ENCODE peak calls at places on chromosomes 3 and 15, in nine cellular contexts. C is dorsolateral prefrontal cortex, O is lower lobe of right lung, Q is GM12865, D is left ventricle myocardium inferior, V is glutamatergic neuron, X is heart right ventricle, G is A549, N is psoas muscle. E is an unnamed sample.

GRCh38 chr3:100766069-100766468 is 56.8 kb downstream of the TFG start:
- DNase-seq in C (no peak), Q (no peak), D (no peak), X (no peak), N (no peak), G (no peak), V (no peak), O (no peak), E (no peak)

GRCh38 chr3:77648214-77648613 is 608.3 kb downstream of the ROBO2 start:
- DNase-seq in Q (no peak), D (no peak), C (no peak), O (no peak), N (no peak), V (no peak), G (no peak), X (no peak), E (no peak)

GRCh38 chr15:89057506-89058133 is 30.6 kb upstream of the ABHD2 start:
- DNase-seq in D (peak), C (peak), O (peak), G (peak), X (peak), V (peak), Q (peak), N (peak), E (peak)

GRCh38 chr3:12993022-12993622 is 80.1 kb downstream of the IQSEC1 start:
- DNase-seq in Q (no peak), X (peak), V (no peak), G (no peak), O (no peak), D (peak), N (no peak), C (no peak), E (no peak)

GRCh38 chr3:176988795-176989194 is 208.5 kb downstream of the TBL1XR1 start:
- DNase-seq in O (no peak), D (no peak), X (no peak), C (no peak), Q (no peak), N (no peak), V (no peak), G (no peak), E (no peak)

GRCh38 chr15:25783607-25784131 is 79.5 kb downstream of the ATP10A start:
- DNase-seq in O (no peak), D (no peak), N (no peak), G (peak), X (no peak), V (peak), C (no peak), Q (no peak), E (no peak)

GRCh38 chr3:69972672-69973071 is 26.9 kb upstream of the SAMMSON start:
- DNase-seq in O (no peak), N (no peak), V (no peak), X (no peak), G (no peak), D (no peak), Q (no peak), C (no peak), E (no peak)

GRCh38 chr3:184343200-184343876 is 5.9 kb downstream of the FAM131A start:
- DNase-seq in O (no peak), N (no peak), X (no peak), V (no peak), D (no peak), Q (no peak), C (no peak), G (no peak), E (no peak)

GRCh38 chr3:156605686-156606605 is 51.0 kb upstream of the SSR3 start:
- DNase-seq in D (peak), X (peak), O (peak), N (peak), C (peak), Q (no peak), G (no peak), V (peak), E (peak)

GRCh38 chr3:134251731-134252391 is 1.2 kb upstream of the RYK start:
- DNase-seq in D (peak), N (no peak), V (peak), Q (no peak), X (peak), O (no peak), C (no peak), G (peak), E (no peak)

GRCh38 chr3:138062626-138063025 is 52.7 kb downstream of the CLDN18 start:
- DNase-seq in X (no peak), D (no peak), V (no peak), O (no peak), C (no peak), N (no peak), G (no peak), Q (no peak), E (no peak)

DNA sequence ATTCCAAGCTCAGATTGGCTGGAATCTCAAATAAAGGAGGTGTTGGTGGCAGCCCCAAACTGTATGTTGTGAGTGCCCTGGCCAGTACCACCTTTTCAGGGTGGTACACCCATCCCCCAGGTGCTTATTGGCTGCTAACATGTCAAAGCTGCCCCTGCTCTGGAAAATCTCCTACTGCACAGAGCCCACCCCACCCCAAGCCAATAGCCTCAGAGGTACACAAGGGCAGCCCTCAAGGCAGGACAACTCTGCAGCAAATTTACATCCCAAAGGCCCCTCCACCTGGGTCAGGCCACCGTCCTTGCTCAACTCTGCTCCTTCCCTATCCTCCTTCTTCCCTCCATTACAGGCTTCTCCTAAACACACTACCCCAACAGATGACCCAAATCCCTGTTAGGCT is 37.1 kb upstream of the LYZL4 start:
- DNase-seq in O (no peak), X (no peak), C (no peak), N (no peak), D (no peak), G (no peak), Q (no peak), V (no peak), E (no peak)
- TF ChIP-seq CTCF in O (no peak), X (no peak), C (no peak), N (no peak), D (no peak), G (no peak), Q (no peak), V (no peak), E (no peak)

GRCh38 chr3:31705726-31706125 is 173.0 kb downstream of the STT3B start:
- DNase-seq in N (no peak), Q (no peak), V (no peak), C (no peak), G (no peak), O (no peak), D (no peak), X (no peak), E (no peak)
- TF ChIP-seq CTCF in N (no peak), Q (no peak), V (no peak), C (no peak), G (no peak), O (no peak), D (no peak), X (no peak), E (no peak)

GRCh38 chr3:25661694-25662455 is 2.8 kb downstream of the TOP2B start:
- DNase-seq in N (no peak), V (no peak), G (no peak), O (no peak), C (no peak), X (no peak), Q (no peak), D (no peak), E (no peak)
- TF ChIP-seq CTCF in N (no peak), V (no peak), G (peak), O (no peak), C (no peak), X (peak), Q (no peak), D (no peak), E (peak)

GRCh38 chr3:99626415-99626788 is 12.0 kb upstream of the COL8A1 start:
- DNase-seq in G (no peak), C (no peak), Q (peak), X (no peak), D (no peak), O (no peak), N (no peak), V (no peak), E (no peak)

GRCh38 chr3:99625643-99626414 is 12.6 kb upstream of the COL8A1 start:
- DNase-seq in O (no peak), V (no peak), X (no peak), N (no peak), D (no peak), Q (no peak), C (no peak), G (no peak), E (no peak)

GRCh38 chr3:99625237-99625622 is 13.2 kb upstream of the COL8A1 start:
- DNase-seq in Q (peak), V (no peak), C (no peak), D (no peak), X (no peak), N (no peak), O (no peak), G (no peak), E (no peak)

GRCh38 chr3:99624536-99625236 is 13.7 kb upstream of the COL8A1 start:
- DNase-seq in V (no peak), Q (peak), D (no peak), N (no peak), C (no peak), G (no peak), O (no peak), X (no peak), E (no peak)

DNA sequence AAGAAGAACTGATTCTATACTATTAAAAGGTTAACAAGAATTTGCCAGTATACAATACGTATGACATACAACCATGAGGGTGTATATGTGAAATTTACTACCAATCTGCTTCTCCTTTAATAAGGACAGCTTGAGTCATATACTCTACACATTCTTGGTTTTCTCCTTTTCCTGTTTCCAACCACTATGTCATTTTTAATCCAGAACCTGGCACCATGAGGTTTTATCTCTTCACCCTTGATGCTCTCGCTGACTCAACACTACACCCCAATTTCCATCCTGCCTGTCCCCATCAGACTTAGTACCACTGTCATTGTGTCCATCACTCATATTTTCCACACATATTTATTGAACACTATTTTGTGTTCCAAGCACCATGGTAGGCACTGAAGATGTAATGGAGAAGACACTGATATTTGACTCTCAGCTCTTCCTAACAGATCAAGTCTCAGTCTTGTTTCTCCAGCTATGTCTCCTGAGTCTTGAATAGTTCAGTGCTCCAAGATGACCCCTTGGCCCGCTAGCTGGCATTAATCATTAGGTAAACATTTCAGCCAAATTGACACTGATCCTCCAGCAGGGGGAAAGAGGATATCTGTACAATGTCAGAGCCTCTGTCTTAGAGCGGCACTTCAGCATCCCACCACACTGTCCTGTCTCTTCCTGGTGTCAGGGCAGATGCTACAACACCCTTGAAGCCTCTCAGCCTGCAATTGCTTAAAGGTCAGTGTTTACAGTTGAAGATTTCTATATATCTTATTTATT is 11.2 kb upstream of the COL8A1 start:
- DNase-seq in V (no peak), D (no peak), O (no peak), X (no peak), G (peak), C (no peak), N (no peak), Q (peak), E (no peak)
- TF ChIP-seq CTCF in V (peak), D (no peak), O (no peak), X (no peak), G (no peak), C (no peak), N (no peak), Q (no peak), E (no peak)

DNA sequence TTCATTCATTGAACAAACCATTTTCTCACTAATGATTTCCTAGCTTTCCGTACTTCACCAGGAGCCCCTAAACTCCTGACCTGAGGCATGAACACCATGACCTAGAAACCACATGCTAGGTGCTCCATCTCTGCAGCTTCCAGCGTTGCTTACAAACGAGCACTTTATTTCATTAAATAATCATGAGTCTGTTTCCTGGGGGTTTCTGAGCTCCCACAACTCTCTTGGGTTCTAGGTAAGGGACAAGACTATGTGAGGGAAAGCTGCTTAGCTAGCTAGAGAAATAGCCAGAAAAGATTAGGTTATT is 1.3 kb downstream of the MAP2K1 start:
- DNase-seq in C (no peak), O (no peak), X (no peak), D (no peak), N (no peak), G (no peak), V (no peak), Q (no peak), E (no peak)
- TF ChIP-seq CTCF in C (no peak), O (no peak), X (no peak), D (no peak), N (no peak), G (no peak), V (no peak), Q (no peak), E (no peak)

DNA sequence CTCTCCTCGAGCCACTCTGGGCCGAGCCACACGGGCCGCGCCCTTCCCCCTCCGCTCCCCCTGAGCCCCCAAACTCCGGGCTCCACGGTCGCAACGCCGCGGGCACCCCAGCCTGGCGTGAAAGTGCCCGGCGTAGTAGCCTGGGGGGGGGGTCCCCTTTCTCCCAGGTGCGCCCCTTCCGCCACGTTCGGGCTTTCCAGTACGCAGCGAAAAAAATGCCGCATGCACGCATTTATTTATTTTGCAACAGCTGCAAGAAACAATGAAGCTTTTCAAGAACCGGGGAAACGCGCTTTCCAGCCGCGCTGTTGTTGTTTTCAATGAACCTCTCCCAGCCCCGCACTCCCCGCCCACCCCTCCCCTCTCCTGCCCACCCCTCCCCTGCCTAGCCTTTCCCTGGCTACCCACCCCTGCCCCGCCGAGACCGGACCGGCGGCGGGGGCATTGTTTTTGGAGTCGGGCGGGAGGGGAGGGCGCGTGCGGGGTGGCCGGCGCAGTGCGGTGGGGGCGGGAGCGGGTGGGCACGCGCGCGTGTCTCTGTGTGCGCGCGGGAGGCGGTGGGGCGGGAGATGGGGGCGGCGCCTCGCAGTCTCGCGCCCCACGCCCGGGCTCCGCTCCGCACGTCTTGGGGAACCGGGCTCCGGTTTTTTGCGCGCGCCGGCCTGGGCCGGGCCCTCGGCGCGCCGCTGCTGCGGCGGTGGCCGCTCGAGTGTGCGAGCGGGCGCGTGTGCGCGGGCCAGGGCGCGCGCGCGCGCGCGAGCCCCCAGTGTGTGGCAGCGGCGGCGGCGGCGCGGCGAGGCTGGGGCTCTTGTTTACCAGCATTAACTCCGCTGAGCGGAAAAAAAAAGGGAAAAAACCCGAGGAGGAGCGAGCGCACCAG is at the start of gene IGF1R:
- DNase-seq in X (peak), D (peak), V (peak), N (peak), C (peak), G (peak), Q (peak), O (peak), E (peak)
- TF ChIP-seq CTCF in X (peak), D (peak), V (peak), N (no peak), C (peak), G (peak), Q (no peak), O (no peak), E (no peak)

DNA sequence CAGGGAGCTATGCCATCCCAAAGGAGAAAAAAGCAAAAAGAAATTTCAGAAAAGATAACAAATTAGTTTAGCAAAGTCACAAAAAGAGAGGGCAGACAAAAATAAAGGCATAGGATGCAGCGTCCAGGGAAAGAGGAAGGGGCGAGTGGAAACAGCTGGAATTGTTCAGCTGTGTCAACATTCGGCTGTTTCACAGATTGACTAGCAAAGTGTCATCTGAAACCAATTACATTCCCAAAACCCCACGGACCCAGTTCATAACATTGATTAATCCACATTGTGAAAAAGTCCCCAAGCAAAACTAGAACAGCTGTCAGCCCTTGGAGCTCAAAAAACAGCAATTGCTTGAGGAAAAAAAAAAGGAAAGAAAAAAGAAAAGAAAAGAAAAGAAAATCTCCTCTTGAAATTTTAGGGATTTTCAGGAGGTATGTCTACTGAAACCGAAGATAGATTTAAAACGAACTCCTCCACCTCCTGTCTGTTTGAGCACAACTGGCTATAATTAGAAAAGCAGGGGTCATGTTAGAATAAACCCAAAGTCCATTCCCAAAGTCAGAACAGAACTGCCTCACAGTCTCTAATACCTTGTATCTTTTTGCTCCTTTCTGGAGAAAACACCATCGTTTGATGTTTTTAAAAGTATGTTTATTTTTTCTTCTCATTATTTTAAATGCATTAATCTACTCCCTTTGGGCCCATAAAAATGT is 159.6 kb downstream of the RORA start:
- DNase-seq in X (peak), Q (no peak), D (no peak), C (no peak), V (no peak), G (no peak), O (no peak), N (no peak), E (no peak)
- TF ChIP-seq CTCF in X (no peak), Q (no peak), D (no peak), C (no peak), V (no peak), G (no peak), O (no peak), N (no peak), E (no peak)

GRCh38 chr15:57306944-57307411 is 69.3 kb upstream of the CGNL1 start:
- DNase-seq in C (no peak), X (no peak), Q (no peak), V (no peak), N (no peak), G (no peak), D (no peak), O (no peak), E (no peak)
- TF ChIP-seq CTCF in C (no peak), X (peak), Q (no peak), V (no peak), N (no peak), G (no peak), D (peak), O (peak), E (no peak)

GRCh38 chr3:67863869-67864268 is 209.5 kb upstream of the SUCLG2 start:
- DNase-seq in O (no peak), Q (peak), X (no peak), C (no peak), G (peak), V (no peak), N (no peak), D (no peak), E (no peak)
- TF ChIP-seq CTCF in O (no peak), Q (no peak), X (peak), C (no peak), G (peak), V (peak), N (no peak), D (no peak), E (no peak)